ENCODE peak calls at places on chromosome 3, in five cellular contexts. V is uterus; T is NCI-H69; L is AML-193; X is stimulated activated CD4-positive, alpha-beta T cell treated with anti-CD3 and anti-CD28 coated beads, Interleukin-15, amount 100 ng/mL, for 1 hour. W is an unnamed sample.

GRCh38 chr3:50166309-50167019 is 11.3 kb downstream of the SEMA3F start:
- DNase-seq in T (peak), V (no peak), L (no peak), X (no peak), W (no peak)

GRCh38 chr3:114083112-114083511 is 26.6 kb downstream of the QTRT2 start:
- DNase-seq in X (no peak), L (no peak), T (no peak), V (no peak), W (no peak)

GRCh38 chr3:76638006-76638405 is 401.9 kb upstream of the ROBO2 start:
- DNase-seq in X (no peak), T (no peak), L (no peak), V (no peak), W (no peak)

GRCh38 chr3:127374626-127375010 is 86.8 kb upstream of the PRR20G start:
- DNase-seq in X (no peak), V (no peak), T (no peak), L (no peak), W (no peak)

GRCh38 chr3:13687409-13687989 is 138.6 kb downstream of the FBLN2 start:
- DNase-seq in L (no peak), T (no peak), X (no peak), V (no peak), W (no peak)

GRCh38 chr3:164940737-164941136 is 137.6 kb downstream of the SI start:
- DNase-seq in X (no peak), T (peak), L (no peak), V (no peak), W (no peak)

GRCh38 chr3:142285057-142285666 is 59.8 kb upstream of the GK5 start:
- DNase-seq in L (no peak), X (no peak), T (peak), V (no peak), W (peak)

GRCh38 chr3:126450744-126451143 is 24.9 kb downstream of the ZXDC start:
- DNase-seq in L (no peak), V (no peak), X (no peak), T (no peak), W (no peak)

GRCh38 chr3:94115482-94115881 is 52.6 kb downstream of the NSUN3 start:
- DNase-seq in V (no peak), L (peak), X (no peak), T (peak), W (peak)

GRCh38 chr3:72664576-72664975 is 183.7 kb downstream of the SHQ1 start:
- DNase-seq in V (no peak), T (no peak), L (no peak), X (no peak), W (no peak)

GRCh38 chr3:44924102-44925084 is 50.0 kb downstream of the TGM4 start:
- DNase-seq in T (no peak), X (no peak), L (no peak), V (no peak), W (no peak)

GRCh38 chr3:136194409-136195257 is 1.5 kb downstream of the MSL2 start:
- DNase-seq in T (peak), V (no peak), L (peak), X (peak), W (peak)

GRCh38 chr3:137110392-137110996 is 152.7 kb downstream of the IL20RB start:
- DNase-seq in L (peak), T (peak), V (no peak), X (no peak), W (peak)

GRCh38 chr3:3296858-3297430 is 117.5 kb upstream of the CRBN start:
- DNase-seq in L (no peak), T (no peak), V (no peak), X (no peak), W (peak)

GRCh38 chr3:96000963-96001362 is 813.4 kb upstream of the EPHA6 start:
- DNase-seq in V (no peak), X (no peak), L (no peak), T (no peak), W (no peak)

GRCh38 chr3:3286014-3286413 is 106.5 kb upstream of the CRBN start:
- DNase-seq in T (no peak), V (no peak), L (no peak), X (no peak), W (no peak)

W was measured in KBM-7.